ENCODE peak calls at places on chromosomes 11 and 22, in four cellular contexts. A is AG04450, K is uterus, V is keratinocyte. R is an unnamed sample.

GRCh38 chr11:19891050-19891449 is 178.4 kb downstream of the NAV2 start:
- DNase-seq in A (no peak), K (no peak), V (no peak), R (no peak)

GRCh38 chr11:73185680-73186293 is 32.3 kb upstream of the P2RY2 start:
- DNase-seq in A (peak), K (no peak), V (peak), R (no peak)

GRCh38 chr11:133925756-133926155 is 31.0 kb downstream of the IGSF9B start:
- DNase-seq in A (no peak), K (no peak), V (no peak), R (no peak)

GRCh38 chr11:22346283-22346682 is 8.1 kb downstream of the SLC17A6 start:
- DNase-seq in A (no peak), K (no peak), V (no peak), R (no peak)

GRCh38 chr11:113721462-113722066 is 15.5 kb upstream of the TMPRSS5 start:
- DNase-seq in A (no peak), K (no peak), V (no peak), R (no peak)

GRCh38 chr11:129287920-129288319 is 87.7 kb upstream of the BARX2 start:
- DNase-seq in A (no peak), K (no peak), V (no peak), R (no peak)

GRCh38 chr22:49302150-49302460 is 525.6 kb downstream of the BRD1 start:
- DNase-seq in A (no peak), K (no peak), V (no peak), R (no peak)

GRCh38 chr11:134994431-134994830 is 582.4 kb upstream of the B3GAT1 start:
- DNase-seq in A (no peak), K (no peak), V (no peak), R (no peak)

GRCh38 chr11:93735627-93736026 is 5.7 kb downstream of the TAF1D start:
- DNase-seq in A (no peak), K (no peak), V (no peak), R (no peak)

GRCh38 chr11:93732237-93732892 is 8.9 kb downstream of the TAF1D start:
- DNase-seq in A (no peak), K (no peak), V (no peak), R (no peak)

GRCh38 chr11:93733474-93733873 is 7.8 kb downstream of the TAF1D start:
- DNase-seq in A (no peak), K (no peak), V (no peak), R (no peak)

GRCh38 chr11:93736129-93736528 is 5.2 kb downstream of the TAF1D start:
- DNase-seq in A (no peak), K (no peak), V (no peak), R (no peak)

DNA sequence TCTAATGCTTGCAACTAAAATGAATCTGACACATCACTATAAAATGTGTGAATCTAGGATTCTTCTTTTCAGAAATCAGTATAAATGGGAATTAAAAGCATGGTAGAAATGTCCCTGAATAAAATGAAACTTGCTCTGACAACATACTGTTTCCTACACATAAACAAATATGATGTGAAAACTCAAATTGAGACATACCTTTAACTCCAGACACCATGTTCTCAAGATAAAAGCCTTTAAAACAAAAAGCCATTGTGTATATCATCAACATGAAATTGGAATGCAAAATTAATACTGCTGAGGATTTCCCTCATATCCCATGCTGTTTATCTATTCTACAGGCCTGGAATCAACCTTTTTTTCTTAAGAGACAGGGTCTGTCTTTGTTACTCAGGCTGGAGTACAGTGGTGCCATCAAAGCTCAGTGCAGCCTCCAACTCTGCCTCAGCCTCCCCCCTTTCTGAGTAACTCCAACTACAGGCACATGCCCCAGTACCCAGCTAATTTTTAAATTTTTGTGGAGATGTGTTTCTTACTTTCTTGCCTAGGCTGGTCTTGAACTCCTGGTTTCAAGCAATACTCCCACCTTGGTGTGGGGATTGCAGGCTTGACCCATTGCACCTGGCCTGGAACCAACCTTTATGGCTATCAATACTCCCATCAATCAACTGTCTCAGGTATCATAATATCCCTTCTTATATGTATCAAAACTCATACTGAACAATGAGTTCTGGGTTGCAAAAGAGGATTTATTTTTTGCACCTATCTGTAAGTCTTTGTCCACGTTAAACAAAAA is 6.7 kb downstream of the TAF1D start:
- DNase-seq in A (no peak), K (no peak), V (no peak), R (no peak)
- H3K4me3 ChIP-seq in A (peak), K (no peak), V (no peak), R (no peak)

DNA sequence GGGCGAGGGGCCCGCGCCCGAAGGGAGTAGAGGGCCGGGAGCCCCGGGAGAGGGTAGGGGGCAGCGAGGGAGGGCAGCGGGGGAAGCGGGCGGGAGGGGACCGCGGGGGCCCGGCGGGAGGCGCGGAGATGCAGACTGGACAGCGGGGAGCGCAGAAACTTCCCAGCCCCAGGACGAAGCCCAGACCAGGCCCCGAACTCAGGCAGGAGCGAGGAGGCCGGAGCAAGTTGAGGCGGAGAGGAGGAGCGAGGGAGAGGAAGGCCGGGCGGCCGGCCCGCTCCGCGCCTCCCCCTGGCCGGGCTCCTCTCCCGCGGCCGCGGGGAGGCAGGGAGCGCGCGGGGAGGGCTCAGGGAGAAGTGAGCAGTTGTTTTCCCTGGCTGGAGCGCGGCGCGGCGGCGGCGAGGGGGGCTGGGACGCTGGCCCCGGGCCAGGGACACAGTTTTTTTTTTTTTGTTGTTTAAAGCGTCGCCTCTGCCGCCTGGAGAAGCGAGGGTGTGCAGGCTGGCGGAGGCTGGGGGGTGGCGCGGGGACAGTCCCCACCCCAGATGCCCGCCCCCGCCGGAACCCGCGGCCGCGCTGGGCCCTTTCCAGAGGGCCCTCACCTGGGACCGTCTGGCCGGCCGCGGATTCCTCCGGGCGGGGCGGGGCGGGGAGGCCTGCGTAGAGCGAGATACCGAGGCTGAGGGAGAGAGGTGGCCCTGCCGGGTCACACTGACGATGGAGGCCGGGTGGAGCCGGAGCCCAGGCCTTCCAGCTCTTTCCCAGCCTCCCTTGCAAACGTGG is at the start of gene LTBP3:
- DNase-seq in A (no peak), K (peak), V (no peak), R (no peak)
- TF ChIP-seq CTCF in A (no peak), K (no peak), V (no peak), R (no peak)

DNA sequence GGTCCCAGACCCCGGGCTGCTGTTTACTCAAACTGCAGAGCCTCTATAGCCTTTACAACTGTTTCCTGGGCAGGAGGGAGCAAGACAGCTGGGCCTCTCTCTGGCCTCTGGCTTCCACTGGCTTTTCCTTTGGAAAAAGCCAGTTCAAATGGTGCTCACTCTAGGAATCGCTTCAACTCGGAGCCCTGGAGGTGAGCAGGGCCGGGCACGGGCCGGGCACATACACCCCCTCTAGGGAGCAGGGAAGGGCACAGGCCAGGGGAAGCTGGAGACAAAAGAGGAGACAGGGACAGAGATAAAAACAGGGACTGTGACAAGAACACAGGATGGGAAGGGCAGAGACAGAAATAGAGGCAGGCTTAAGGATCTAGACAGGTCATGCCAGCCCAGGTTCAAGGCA is 839 bp downstream of the IRAG1 start:
- DNase-seq in A (no peak), K (no peak), V (no peak), R (no peak)
- H3K4me3 ChIP-seq in A (peak), K (peak), V (no peak), R (no peak)

GRCh38 chr11:32448232-32448631 is 12.9 kb upstream of the WT1 start:
- DNase-seq in A (no peak), K (no peak), V (no peak), R (no peak)
- TF ChIP-seq CTCF in A (no peak), K (peak), V (no peak), R (peak)

GRCh38 chr22:26589845-26590524 is at the start of gene TPST2:
- DNase-seq in A (no peak), K (peak), V (no peak), R (no peak)

GRCh38 chr22:26588749-26589366 is 1.1 kb downstream of the TPST2 start:
- DNase-seq in A (no peak), K (no peak), V (no peak), R (no peak)

GRCh38 chr22:26592368-26593015 is 2.6 kb upstream of the TPST2 start:
- DNase-seq in A (no peak), K (no peak), V (no peak), R (no peak)

GRCh38 chr22:26589367-26589844 is 526 bp downstream of the TPST2 start:
- DNase-seq in A (no peak), K (peak), V (no peak), R (no peak)

DNA sequence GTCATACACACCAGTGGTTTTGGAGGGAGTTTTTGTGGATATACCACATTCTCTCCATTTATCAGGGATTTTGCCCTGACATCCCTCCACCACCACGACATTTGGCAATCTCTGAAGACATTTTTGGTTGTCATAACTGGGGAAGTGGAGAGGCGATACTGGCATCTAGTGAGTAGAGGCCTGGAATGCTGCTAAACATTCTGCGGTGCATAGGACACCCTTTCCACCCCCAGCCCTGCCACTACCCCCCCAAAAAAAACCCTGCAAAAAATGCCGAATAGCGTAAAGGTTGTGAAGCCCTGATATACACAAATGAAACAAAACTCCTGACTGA is 560 bp upstream of the TPST2 start:
- DNase-seq in A (no peak), K (no peak), V (no peak), R (no peak)
- H3K4me3 ChIP-seq in A (peak), K (peak), V (peak), R (peak)

GRCh38 chr11:35305670-35306382 is 113.5 kb downstream of the SLC1A2 start:
- DNase-seq in A (no peak), K (no peak), V (no peak), R (no peak)
- TF ChIP-seq CTCF in A (peak), K (peak), V (peak), R (peak)

DNA sequence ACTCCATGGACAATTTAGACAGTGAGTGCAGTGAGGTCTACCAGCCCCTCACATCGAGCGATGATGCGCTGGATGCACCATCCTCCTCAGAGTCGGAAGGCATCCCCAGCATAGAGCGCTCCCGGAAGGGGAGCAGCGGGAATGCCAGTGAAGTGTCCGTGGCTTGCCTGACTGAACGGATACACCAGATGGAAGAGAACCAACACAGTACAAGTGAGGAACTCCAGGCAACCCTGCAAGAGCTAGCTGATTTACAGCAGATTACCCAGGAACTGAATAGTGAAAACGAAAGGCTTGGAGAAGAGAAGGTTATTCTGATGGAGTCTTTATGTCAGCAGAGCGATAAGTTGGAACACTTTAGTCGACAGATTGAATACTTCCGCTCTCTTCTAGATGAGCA is 51.4 kb downstream of the SPECC1L start:
- DNase-seq in A (no peak), K (no peak), V (no peak), R (no peak)
- H3K4me3 ChIP-seq in A (no peak), K (no peak), V (no peak), R (no peak)

GRCh38 chr11:30653606-30654005 is 67.5 kb upstream of the MPPED2 start:
- DNase-seq in A (no peak), K (no peak), V (no peak), R (no peak)
- TF ChIP-seq CTCF in A (no peak), K (no peak), V (no peak), R (no peak)

DNA sequence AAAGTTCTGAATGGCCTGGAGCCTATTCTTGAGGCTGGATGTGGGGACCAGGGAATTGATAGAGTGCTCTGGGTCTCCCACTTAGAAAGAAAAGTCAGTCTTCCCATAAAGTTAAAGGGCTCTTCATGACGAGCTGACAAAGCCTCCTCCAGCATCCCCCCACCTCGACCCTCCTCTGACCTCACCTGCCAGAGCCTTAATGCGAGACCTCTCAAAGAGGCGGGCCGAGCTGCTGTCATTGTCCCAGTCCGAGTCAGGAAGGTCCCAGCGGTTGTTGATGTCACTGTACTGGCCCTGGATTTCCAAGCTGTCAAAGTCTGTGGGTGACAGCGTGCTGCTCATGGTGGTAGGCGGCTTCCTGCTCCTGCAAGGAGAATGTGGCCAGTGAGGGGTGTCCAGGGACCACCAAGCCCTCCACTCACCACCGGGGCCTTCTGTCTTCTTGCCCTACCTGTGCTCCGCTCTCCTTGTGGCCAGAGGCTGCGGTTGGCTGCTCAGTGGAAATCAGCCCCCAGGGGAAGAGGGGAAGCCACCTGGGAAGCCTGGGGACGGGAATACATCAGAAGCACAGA is 8.0 kb downstream of the SPTBN2 start:
- DNase-seq in A (no peak), K (no peak), V (no peak), R (no peak)
- H3K4me3 ChIP-seq in A (no peak), K (no peak), V (no peak), R (no peak)

GRCh38 chr11:40273192-40273732 is 1186.2 kb downstream of the LRRC4C start:
- DNase-seq in A (no peak), K (no peak), V (no peak), R (no peak)
- TF ChIP-seq CTCF in A (no peak), K (no peak), V (no peak), R (no peak)